ENCODE peak calls at places on chromosomes 13 and 19, in four cellular contexts. J is IMR-90, I is body of pancreas, B is lower leg skin. V is an unnamed sample.

GRCh38 chr13:104253063-104253680 is 1187.0 kb upstream of the SLC10A2 start:
- DNase-seq in J (no peak), I (no peak), B (no peak), V (no peak)

GRCh38 chr19:1373042-1373533 is 10.6 kb upstream of the NDUFS7 start:
- DNase-seq in J (no peak), I (no peak), B (no peak), V (no peak)

GRCh38 chr19:15622991-15623390 is 8.0 kb downstream of the CYP4F8 start:
- DNase-seq in J (no peak), I (no peak), B (peak; percentile 65), V (no peak)

GRCh38 chr19:31148671-31149070 is 200.6 kb downstream of the TSHZ3 start:
- DNase-seq in J (no peak), I (no peak), B (peak; percentile 53), V (no peak)

GRCh38 chr19:5103061-5103701 is 134.3 kb downstream of the KDM4B start:
- DNase-seq in J (peak; percentile 12), I (peak; percentile 95), B (no peak), V (peak; percentile 78)

GRCh38 chr19:47228168-47228936 is 2.6 kb downstream of the BBC3 start:
- DNase-seq in J (peak; percentile 17), I (peak; percentile 49), B (peak; percentile 93), V (peak; percentile 71)

GRCh38 chr13:94232956-94233355 is 246.5 kb downstream of the DCT start:
- DNase-seq in J (no peak), I (no peak), B (no peak), V (no peak)

GRCh38 chr13:73767191-73767741 is 366.9 kb downstream of the KLF12 start:
- DNase-seq in J (peak; percentile 70), I (no peak), B (no peak), V (no peak)

GRCh38 chr13:42728507-42729180 is 52.7 kb upstream of the FAM216B start:
- DNase-seq in J (no peak), I (no peak), B (no peak), V (no peak)

GRCh38 chr13:51122868-51123267 is 11.8 kb upstream of the C13orf42 start:
- DNase-seq in J (no peak), I (no peak), B (no peak), V (no peak)

GRCh38 chr13:29573190-29573589 is 22.3 kb downstream of the SLC7A1 start:
- DNase-seq in J (peak; percentile 39), I (peak; percentile 81), B (peak; percentile 91), V (no peak)

GRCh38 chr13:51834581-51835158 is 10.3 kb downstream of the TMEM272 start:
- DNase-seq in J (no peak), I (no peak), B (no peak), V (no peak)

GRCh38 chr13:105778196-105778595 is 757.3 kb downstream of the EFNB2 start:
- DNase-seq in J (peak; percentile 35), I (no peak), B (no peak), V (no peak)

GRCh38 chr13:39765801-39766463 is 110.5 kb downstream of the COG6 start:
- DNase-seq in J (no peak), I (peak; percentile 49), B (peak; percentile 85), V (peak; percentile 65)

GRCh38 chr13:73168226-73168992 is 109.6 kb downstream of the KLF5 start:
- DNase-seq in J (peak; percentile 45), I (no peak), B (no peak), V (no peak)

GRCh38 chr19:8396563-8397203 is 6.5 kb downstream of the RAB11B start:
- DNase-seq in J (peak; percentile 39), I (peak; percentile 76), B (no peak), V (peak; percentile 66)

GRCh38 chr19:38850976-38851621 is 1.3 kb upstream of the HNRNPL start:
- DNase-seq in J (no peak), I (no peak), B (peak; percentile 91), V (peak; percentile 45)

GRCh38 chr13:30341815-30342570 is 34.6 kb upstream of the KATNAL1 start:
- DNase-seq in J (peak; percentile 94), I (peak; percentile 81), B (peak; percentile 96), V (peak; percentile 89)

GRCh38 chr13:21576424-21576823 is 27.5 kb downstream of the MICU2 start:
- DNase-seq in J (peak; percentile 33), I (no peak), B (no peak), V (no peak)

DNA sequence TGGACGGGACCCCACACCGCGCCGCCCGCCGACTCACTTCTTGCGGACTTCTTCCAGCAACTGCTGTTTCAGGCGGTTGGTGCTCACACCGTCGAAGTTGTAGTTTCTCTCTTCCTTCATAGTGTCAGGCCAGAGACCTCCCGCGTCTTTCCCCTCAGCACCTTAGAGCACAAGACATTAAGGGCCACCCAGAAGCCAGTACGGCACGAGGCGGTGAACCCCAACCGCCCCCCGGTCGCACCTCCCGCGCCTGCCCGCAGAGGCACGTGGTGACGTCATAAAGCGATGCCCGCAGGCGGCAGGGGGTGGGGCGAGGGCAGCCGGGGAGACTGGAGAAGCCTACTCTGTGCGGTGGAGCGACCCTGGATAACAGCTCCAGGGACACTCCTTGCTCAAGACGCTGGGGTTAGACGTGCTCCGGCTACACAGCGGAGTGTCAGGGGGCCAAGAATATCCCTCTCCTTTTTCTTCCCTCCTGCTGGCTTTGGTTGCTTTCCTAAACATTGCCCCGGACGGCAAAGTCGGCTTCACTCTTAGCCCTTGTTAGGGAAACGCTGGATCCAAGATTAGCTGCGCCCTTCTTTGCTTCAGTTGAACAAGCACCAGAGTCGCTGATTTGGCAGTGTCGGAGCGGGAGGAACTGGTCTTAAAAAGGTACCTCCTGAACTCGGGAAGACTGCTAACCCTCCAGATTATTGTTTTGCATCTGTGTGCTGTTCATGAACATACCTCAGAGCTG is at the start of gene CCDC169:
- DNase-seq in J (peak; percentile 51), I (peak; percentile 72), B (peak; percentile 93), V (peak; percentile 74)
- TF ChIP-seq POLR2A in J (no peak), I (peak; percentile 14), B (no peak), V (no peak)

DNA sequence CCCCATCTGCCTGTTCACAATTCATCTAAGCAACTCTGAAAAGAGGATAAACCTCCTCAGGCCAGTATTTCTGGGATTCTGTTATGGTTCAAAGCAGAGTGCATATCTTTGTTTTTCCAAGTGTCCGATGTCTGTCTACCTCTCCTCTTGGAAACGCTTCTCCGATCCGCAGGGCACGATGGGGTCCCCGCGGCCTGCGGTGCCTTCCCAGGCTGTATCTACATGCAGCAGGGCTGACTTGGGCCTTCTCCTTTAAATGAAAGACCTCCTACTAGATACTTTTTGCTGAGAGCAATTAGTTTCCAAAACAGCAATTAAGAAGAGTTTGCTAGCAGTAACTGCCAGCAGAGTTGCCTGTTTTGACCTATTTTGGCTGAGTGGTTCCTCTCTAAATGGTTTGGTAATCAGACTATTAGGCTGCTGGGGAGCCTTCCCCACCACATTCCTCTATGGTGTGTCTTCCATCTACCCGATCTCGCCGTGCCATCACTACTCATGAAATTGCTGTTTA is 23.5 kb downstream of the COL4A2 start:
- DNase-seq in J (peak; percentile 83), I (no peak), B (no peak), V (no peak)
- H3K4me3 ChIP-seq in J (peak overlapping the region; percentile 1), I (no peak overlapping the region), B (no peak overlapping the region), V (no peak overlapping the region)

GRCh38 chr19:45508931-45509691 is 1.8 kb downstream of the VASP start:
- DNase-seq in J (peak; percentile 66), I (peak; percentile 70), B (peak; percentile 95), V (peak; percentile 82)
- TF ChIP-seq POLR2A in J (peak; percentile 51), I (peak; percentile 16), B (no peak), V (no peak)

GRCh38 chr19:41993612-41994483 is at the start of gene ATP1A3:
- DNase-seq in J (peak; percentile 21), I (peak; percentile 44), B (no peak), V (no peak)
- H3K4me3 ChIP-seq in J (peak within 1 kb of the TSS; percentile 16), I (no peak within 1 kb of the TSS), B (peak within 1 kb of the TSS; percentile 23), V (peak within 1 kb of the TSS; percentile 12)

GRCh38 chr19:9996541-9996940 is 13.8 kb downstream of the COL5A3 start:
- DNase-seq in J (peak; percentile 62), I (no peak), B (no peak), V (no peak)

GRCh38 chr19:9995999-9996398 is 14.3 kb downstream of the COL5A3 start:
- DNase-seq in J (peak; percentile 23), I (no peak), B (no peak), V (no peak)

GRCh38 chr19:10003271-10003670 is 7.0 kb downstream of the COL5A3 start:
- DNase-seq in J (no peak), I (no peak), B (no peak), V (no peak)

GRCh38 chr19:10001899-10002298 is 8.4 kb downstream of the COL5A3 start:
- DNase-seq in J (no peak), I (peak; percentile 44), B (no peak), V (peak; percentile 87)

DNA sequence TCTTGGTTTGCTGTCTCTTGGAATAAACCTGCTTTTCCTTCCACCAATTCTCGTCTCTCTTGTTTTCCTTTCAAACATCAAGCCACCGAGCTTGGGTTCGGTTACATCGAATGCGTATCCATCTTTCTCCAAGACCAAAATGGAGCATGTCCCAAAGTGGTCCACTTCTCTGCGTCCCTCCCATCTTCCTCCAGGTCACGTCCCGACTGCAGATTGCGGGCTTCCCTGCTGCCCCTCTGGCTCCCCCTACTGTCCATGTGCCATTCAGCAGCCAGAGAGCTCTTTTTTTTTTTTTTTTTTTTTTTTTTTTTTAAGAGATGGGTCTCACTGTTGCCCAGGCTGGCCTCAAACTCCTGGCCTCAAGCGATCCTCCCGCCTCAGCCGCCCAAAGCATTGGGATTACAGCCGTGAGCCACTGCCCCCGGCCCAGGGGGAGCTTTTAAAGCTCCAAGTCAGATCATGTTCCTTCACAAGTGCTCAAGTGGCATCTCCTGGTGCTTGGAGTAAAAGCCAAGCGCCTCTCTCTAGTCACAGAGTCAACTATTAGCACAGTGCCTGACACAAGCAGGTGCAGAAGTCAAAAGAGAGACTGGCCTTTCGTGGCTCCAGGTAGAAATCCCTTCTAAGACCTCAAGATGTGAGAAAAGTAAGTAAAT is 10.0 kb downstream of the COL5A3 start:
- DNase-seq in J (peak; percentile 70), I (peak; percentile 75), B (peak; percentile 92), V (peak; percentile 62)
- TF ChIP-seq POLR2A in J (no peak), I (no peak), B (no peak), V (no peak)

GRCh38 chr19:17843428-17843827 is 4.4 kb downstream of the JAK3 start:
- DNase-seq in J (no peak), I (no peak), B (no peak), V (no peak)
- H3K4me3 ChIP-seq in J (no peak overlapping the region), I (no peak overlapping the region), B (no peak overlapping the region), V (no peak overlapping the region)

DNA sequence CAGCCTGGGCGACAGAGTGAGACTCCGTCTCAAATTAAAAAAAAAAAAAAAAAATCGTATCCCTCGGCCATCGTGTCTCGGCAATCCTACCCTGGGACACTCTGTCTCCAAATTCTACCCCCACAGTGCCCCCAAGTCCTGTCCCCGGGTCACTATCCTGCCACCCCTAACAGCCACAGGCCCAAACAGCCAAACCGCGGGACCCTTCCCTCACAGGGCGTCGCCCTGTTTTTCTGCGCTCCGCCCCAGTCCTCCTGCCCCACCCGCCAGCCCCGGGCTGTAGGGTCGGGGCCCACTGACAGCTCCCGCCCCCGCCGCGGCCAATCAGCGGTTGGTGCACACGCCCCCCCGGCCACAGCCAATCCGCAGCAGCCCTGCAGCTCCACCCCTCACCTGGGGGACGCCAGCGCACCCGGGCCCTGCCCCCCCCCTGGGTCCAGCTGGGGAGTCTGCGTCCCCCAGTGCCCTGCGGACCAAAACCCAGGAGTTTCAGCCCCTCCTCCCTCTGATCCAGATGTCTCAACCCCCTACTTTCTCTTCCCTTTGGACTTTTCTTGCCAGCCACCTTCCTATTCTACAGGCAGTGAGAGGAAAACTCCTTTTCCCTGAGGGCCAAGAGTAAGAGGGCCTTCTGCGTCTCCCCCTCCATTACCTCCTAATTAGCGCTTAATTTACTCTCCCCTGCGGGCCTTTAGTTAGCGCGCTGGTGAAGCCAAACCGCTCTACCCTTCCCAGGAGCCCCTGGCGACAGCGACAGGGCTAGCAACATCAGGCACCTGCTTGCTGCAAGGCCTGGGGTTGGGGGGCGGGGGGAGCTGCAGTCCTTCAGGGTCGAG is 1.5 kb upstream of the BCAT2 start:
- DNase-seq in J (peak; percentile 13), I (peak; percentile 97), B (peak; percentile 98), V (peak; percentile 98)
- TF ChIP-seq POLR2A in J (no peak), I (peak; percentile 96), B (no peak), V (peak; percentile 68)